ENCODE peak calls at places on chromosomes 1 and 21, in eight cellular contexts. V is psoas muscle; M is CD8-positive, alpha-beta T cell; W is tibial nerve; N is iPS-NIHi11; U is effector memory CD8-positive, alpha-beta T cell; B is stimulated activated CD4-positive, alpha-beta T cell treated with anti-CD3 and anti-CD28 coated beads, Interleukin-4, amount 100 ng/mL, for 48 hours; K is fibroblast of the aortic adventitia. L is an unnamed sample.

GRCh38 chr1:153733970-153734369 is 6.1 kb downstream of the INTS3 start:
- DNase-seq in M (no peak), N (no peak), V (no peak), U (no peak), B (no peak), K (no peak), W (no peak), L (no peak)

GRCh38 chr1:174800221-174800791 is 199.4 kb upstream of the CACYBP start:
- DNase-seq in U (no peak), W (no peak), B (no peak), M (peak; percentile 6), K (no peak), N (no peak), V (no peak), L (no peak)

GRCh38 chr1:5099558-5099957 is 445.1 kb downstream of the AJAP1 start:
- DNase-seq in B (no peak), V (no peak), N (peak; percentile 61), U (no peak), M (no peak), K (no peak), W (no peak), L (no peak)

GRCh38 chr1:183138301-183138700 is 47.8 kb upstream of the LAMC2 start:
- DNase-seq in U (no peak), V (no peak), W (no peak), K (no peak), N (no peak), B (no peak), M (no peak), L (no peak)

GRCh38 chr1:81237531-81238528 is 562.9 kb upstream of the ADGRL2 start:
- DNase-seq in N (no peak), M (no peak), V (no peak), K (no peak), W (no peak), B (no peak), U (no peak), L (peak; percentile 34)

GRCh38 chr1:234768569-234769283 is 158.7 kb upstream of the IRF2BP2 start:
- DNase-seq in N (no peak), W (no peak), V (no peak), U (no peak), B (peak; percentile 37), M (peak; percentile 60), K (no peak), L (no peak)

GRCh38 chr1:84298336-84298687 is 3.2 kb upstream of the SAMD13 start:
- DNase-seq in W (peak; percentile 19), V (peak; percentile 83), M (peak; percentile 48), U (peak; percentile 20), K (peak; percentile 34), B (peak; percentile 34), N (peak; percentile 78), L (peak; percentile 59)

GRCh38 chr1:94316183-94316582 is 78.8 kb upstream of the ARHGAP29 start:
- DNase-seq in B (no peak), V (no peak), W (no peak), U (no peak), K (no peak), N (no peak), M (no peak), L (no peak)

GRCh38 chr1:181255270-181255929 is 166.9 kb downstream of the IER5 start:
- DNase-seq in W (no peak), N (no peak), K (peak; percentile 100), B (no peak), M (no peak), V (no peak), U (no peak), L (no peak)

GRCh38 chr1:200233393-200233792 is 176.4 kb downstream of the ZNF281 start:
- DNase-seq in U (no peak), M (no peak), B (no peak), W (no peak), K (peak; percentile 23), V (no peak), N (no peak), L (no peak)

GRCh38 chr1:43056460-43056859 is 97.8 kb upstream of the SLC2A1 start:
- DNase-seq in U (no peak), B (no peak), K (no peak), V (no peak), M (no peak), N (no peak), W (no peak), L (no peak)

GRCh38 chr1:44249543-44249942 is 36.3 kb downstream of the DMAP1 start:
- DNase-seq in V (no peak), U (no peak), K (peak; percentile 2), B (no peak), N (peak; percentile 57), M (no peak), W (no peak), L (peak; percentile 68)

GRCh38 chr21:44051462-44051941 is 39.4 kb downstream of the TRAPPC10 start:
- DNase-seq in W (no peak), M (no peak), K (peak; percentile 57), N (no peak), B (no peak), U (no peak), V (peak; percentile 71), L (no peak)

GRCh38 chr21:29499734-29500343 is 201.1 kb downstream of the BACH1 start:
- DNase-seq in W (no peak), M (no peak), U (no peak), B (no peak), N (peak; percentile 71), V (no peak), K (no peak), L (peak; percentile 63)

GRCh38 chr1:25073640-25074270 is 143.7 kb upstream of the RUNX3 start:
- DNase-seq in V (no peak), U (no peak), K (no peak), M (no peak), N (no peak), B (no peak), W (no peak), L (no peak)

GRCh38 chr1:78210167-78210566 is 164.4 kb downstream of the GIPC2 start:
- DNase-seq in U (no peak), K (no peak), B (no peak), M (no peak), V (no peak), N (no peak), W (no peak), L (no peak)

GRCh38 chr1:116033322-116033721 is 57.0 kb downstream of the SLC22A15 start:
- DNase-seq in V (no peak), M (no peak), K (no peak), N (peak; percentile 23), U (no peak), B (no peak), W (no peak), L (peak; percentile 75)

GRCh38 chr21:35051287-35051818 is 2.3 kb upstream of the RUNX1 start:
- DNase-seq in W (peak; percentile 38), V (peak; percentile 94), K (peak; percentile 92), M (peak; percentile 84), N (peak; percentile 78), B (peak; percentile 83), U (peak; percentile 82), L (peak; percentile 75)

GRCh38 chr1:30755746-30756145 is 1.8 kb downstream of the LAPTM5 start:
- DNase-seq in V (no peak), M (no peak), B (no peak), N (no peak), W (no peak), U (no peak), K (no peak), L (no peak)